ENCODE peak calls at places on chromosomes 12 and 14, in seven cellular contexts. U is substantia nigra, N is AG04450, C is left ventricle myocardium inferior, L is left lung, M is A549, Z is cardiac muscle cell. W is an unnamed sample.

GRCh38 chr12:117686210-117686609 is 282.6 kb downstream of the KSR2 start:
- DNase-seq in L (no peak), N (no peak), C (no peak), U (no peak), M (no peak), Z (no peak), W (no peak)

GRCh38 chr14:50801706-50802105 is 29.3 kb downstream of the NIN start:
- DNase-seq in L (no peak), N (no peak), Z (no peak), M (no peak), C (no peak), U (no peak), W (no peak)

GRCh38 chr12:67667276-67668073 is 18.9 kb downstream of the DYRK2 start:
- DNase-seq in N (no peak), M (no peak), L (peak), Z (peak), C (peak), U (no peak), W (peak)

GRCh38 chr14:91870001-91870400 is 2.7 kb upstream of the TC2N start:
- DNase-seq in N (no peak), C (no peak), L (no peak), M (peak), Z (no peak), U (no peak), W (no peak)

GRCh38 chr12:51590347-51591019 is 550 bp upstream of the SCN8A start:
- DNase-seq in Z (peak), M (peak), U (no peak), N (peak), C (peak), L (no peak), W (peak)

GRCh38 chr12:110244829-110245228 is 36.2 kb upstream of the ATP2A2 start:
- DNase-seq in N (no peak), M (peak), L (no peak), Z (no peak), U (no peak), C (peak), W (no peak)

GRCh38 chr12:103880299-103881142 is 39.5 kb upstream of the NT5DC3 start:
- DNase-seq in N (no peak), Z (no peak), C (no peak), U (no peak), M (peak), L (no peak), W (no peak)

GRCh38 chr12:3313655-3314305 is 177.2 kb upstream of the PRMT8 start:
- DNase-seq in U (peak), C (no peak), L (no peak), Z (peak), M (peak), N (no peak), W (no peak)

GRCh38 chr14:103521438-103521961 is 1.1 kb downstream of the CKB start:
- DNase-seq in L (no peak), N (no peak), Z (no peak), M (no peak), U (no peak), C (peak), W (peak)

GRCh38 chr12:30953257-30953656 is 26.7 kb downstream of the TSPAN11 start:
- DNase-seq in U (no peak), Z (no peak), L (no peak), N (no peak), M (no peak), C (no peak), W (no peak)

GRCh38 chr12:30959110-30959710 is 32.7 kb downstream of the TSPAN11 start:
- DNase-seq in N (no peak), M (no peak), Z (no peak), U (no peak), C (no peak), L (no peak), W (no peak)

GRCh38 chr12:30952036-30952435 is 25.5 kb downstream of the TSPAN11 start:
- DNase-seq in U (no peak), N (no peak), L (no peak), Z (no peak), C (no peak), M (no peak), W (no peak)

GRCh38 chr12:30955214-30955613 is 28.7 kb downstream of the TSPAN11 start:
- DNase-seq in Z (no peak), M (no peak), L (no peak), C (no peak), U (no peak), N (no peak), W (no peak)

DNA sequence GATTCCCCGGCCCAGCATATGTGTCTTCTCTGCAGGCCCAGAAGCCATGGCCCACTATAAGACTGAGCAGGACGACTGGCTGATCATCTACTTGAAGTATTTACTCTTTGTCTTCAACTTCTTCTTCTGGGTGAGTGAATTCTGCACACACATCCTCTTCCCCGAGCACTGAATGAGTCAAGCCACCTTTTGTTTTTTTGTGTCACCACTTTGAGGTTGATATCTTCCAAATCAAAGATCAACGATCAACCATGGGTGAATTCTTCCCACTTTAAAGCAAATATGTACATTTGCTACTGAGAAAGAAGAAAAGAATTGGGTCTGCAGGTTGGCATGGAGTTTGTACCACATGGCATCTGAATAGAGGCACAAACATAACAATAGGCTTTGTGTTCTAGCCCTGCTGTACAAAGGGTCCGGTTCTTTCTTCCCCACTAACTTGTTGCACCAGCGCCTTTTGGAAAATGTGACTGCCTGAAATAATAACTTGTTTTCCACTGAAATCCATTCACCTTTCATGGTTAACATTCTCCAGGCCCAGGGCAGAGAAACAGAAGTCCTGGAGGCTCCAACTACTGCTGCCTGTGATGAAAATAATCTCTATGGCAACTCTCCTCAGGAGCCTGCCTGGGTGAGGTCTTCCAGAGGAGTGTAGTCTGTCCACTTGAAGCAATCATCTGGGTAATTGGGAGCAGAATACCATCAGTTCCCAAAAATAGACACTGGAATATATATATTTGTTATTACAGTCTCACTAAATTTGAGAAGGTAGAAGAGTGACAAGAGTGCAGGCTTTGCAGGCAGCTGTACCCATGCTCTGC is 27.6 kb downstream of the TSPAN11 start:
- DNase-seq in U (peak), C (no peak), N (no peak), Z (no peak), L (no peak), M (no peak), W (no peak)
- H3K27ac ChIP-seq in U (peak), C (peak), N (no peak), Z (peak), L (no peak), M (no peak), W (no peak)

GRCh38 chr12:91883811-91884210 is 261.8 kb downstream of the BTG1 start:
- DNase-seq in C (no peak), L (no peak), U (no peak), M (no peak), Z (no peak), N (no peak), W (no peak)
- H3K27ac ChIP-seq in C (no peak), L (no peak), U (no peak), M (no peak), Z (no peak), N (no peak), W (no peak)

GRCh38 chr12:111706145-111706544 is 20.3 kb downstream of the ACAD10 start:
- DNase-seq in U (no peak), Z (no peak), L (no peak), C (no peak), M (no peak), N (no peak), W (no peak)
- H3K27ac ChIP-seq in U (no peak), Z (no peak), L (no peak), C (no peak), M (no peak), N (no peak), W (no peak)

GRCh38 chr14:65243766-65244442 is 141.6 kb upstream of the MAX start:
- DNase-seq in U (no peak), M (peak), L (no peak), Z (peak), C (no peak), N (no peak), W (no peak)

GRCh38 chr14:65239897-65240296 is 137.6 kb upstream of the MAX start:
- DNase-seq in N (no peak), L (no peak), Z (no peak), C (no peak), U (peak), M (no peak), W (no peak)

GRCh38 chr14:65239143-65239672 is 136.9 kb upstream of the MAX start:
- DNase-seq in C (no peak), N (no peak), Z (peak), M (no peak), U (peak), L (no peak), W (no peak)

GRCh38 chr14:65241125-65241752 is 138.9 kb upstream of the MAX start:
- DNase-seq in C (no peak), Z (no peak), M (no peak), L (no peak), N (no peak), U (no peak), W (no peak)

GRCh38 chr14:65242732-65243134 is 140.4 kb upstream of the MAX start:
- DNase-seq in U (no peak), C (no peak), M (peak), N (no peak), L (no peak), Z (no peak), W (no peak)
- H3K27ac ChIP-seq in U (peak), C (no peak), M (peak), N (no peak), L (no peak), Z (no peak), W (no peak)

GRCh38 chr12:123941485-123942276 is 30.9 kb downstream of the CCDC92 start:
- DNase-seq in Z (peak), L (peak), C (no peak), N (no peak), U (no peak), M (no peak), W (no peak)
- H3K27ac ChIP-seq in Z (no peak), L (no peak), C (no peak), N (peak), U (no peak), M (no peak), W (peak)

GRCh38 chr12:172732-173161 is 41.2 kb downstream of the SLC6A12 start:
- DNase-seq in U (no peak), N (no peak), C (no peak), L (no peak), Z (no peak), M (no peak), W (no peak)
- H3K27ac ChIP-seq in U (no peak), N (no peak), C (peak), L (no peak), Z (no peak), M (no peak), W (no peak)

DNA sequence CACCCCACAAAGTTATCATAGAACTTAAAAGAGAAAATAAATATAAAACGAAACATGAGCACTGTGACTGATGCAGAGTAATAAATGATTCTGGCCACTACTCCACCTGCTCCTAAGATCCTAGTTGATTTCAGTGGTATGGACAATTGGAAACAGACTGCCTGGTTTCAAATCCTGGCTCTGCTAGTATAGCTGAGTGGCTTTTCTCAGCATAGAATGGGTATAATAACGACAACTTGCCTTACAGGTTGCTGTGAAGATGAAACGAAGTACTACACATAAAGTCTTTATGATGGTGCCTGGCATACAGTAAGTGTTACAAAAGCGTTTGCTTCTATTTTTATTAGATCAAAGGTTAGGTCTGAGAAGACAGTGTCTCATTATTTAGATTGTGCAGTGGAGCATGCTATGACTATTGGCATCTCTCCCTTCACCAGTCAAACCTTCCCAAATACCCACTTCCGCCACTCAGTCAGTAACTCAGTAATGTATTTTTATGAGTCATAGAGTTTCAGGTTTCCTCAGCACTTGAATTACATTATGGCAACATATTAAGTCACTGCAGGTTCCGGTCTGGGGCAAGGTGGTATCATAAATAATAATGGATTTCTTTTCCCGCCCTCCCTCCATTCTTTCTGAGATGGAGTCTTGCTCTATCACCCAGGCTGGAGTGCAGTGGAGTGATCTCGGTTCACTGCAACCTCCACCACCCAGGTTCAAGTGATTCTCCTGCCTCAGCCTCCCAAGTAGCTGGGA is 29.7 kb upstream of the NR2C1 start:
- DNase-seq in M (peak), Z (peak), U (no peak), C (no peak), L (no peak), N (peak), W (no peak)
- H3K27ac ChIP-seq in M (peak), Z (no peak), U (no peak), C (no peak), L (peak), N (no peak), W (no peak)

GRCh38 chr12:42447371-42447786 is 121.4 kb downstream of the PPHLN1 start:
- DNase-seq in M (no peak), U (no peak), C (no peak), N (no peak), L (no peak), Z (peak), W (no peak)
- H3K27ac ChIP-seq in M (no peak), U (no peak), C (no peak), N (no peak), L (no peak), Z (no peak), W (no peak)

W was measured in lower lobe of right lung.